ENCODE peak calls at places on chromosomes 4 and X, in six cellular contexts. O, G, J, B, K and W are unnamed samples.
A peak's percentile ranks its signal among the peaks of the same experiment; 100 is the strongest.

GRCh38 chr4:140158234-140159030 is 4.4 kb upstream of the MAML3 start:
- DNase-seq in K (no peak), O (peak; percentile 86), G (no peak), B (peak; percentile 60), J (peak; percentile 34), W (peak; percentile 13)

GRCh38 chr4:58514299-58514698 is 1404.1 kb upstream of the IGFBP7 start:
- DNase-seq in B (no peak), J (no peak), G (no peak), O (no peak), K (no peak), W (no peak)

GRCh38 chr4:113695328-113696169 is 66.0 kb downstream of the CAMK2D start:
- DNase-seq in K (no peak), O (no peak), B (no peak), J (peak; percentile 46), G (no peak), W (peak; percentile 31)

GRCh38 chr4:155509619-155510018 is 132.9 kb upstream of the MAP9 start:
- DNase-seq in O (no peak), K (no peak), B (peak; percentile 2), J (peak; percentile 24), G (no peak), W (no peak)

GRCh38 chr4:13866881-13867280 is 239.4 kb upstream of the BOD1L1 start:
- DNase-seq in O (no peak), K (no peak), B (peak; percentile 33), J (no peak), G (no peak), W (no peak)

GRCh38 chr4:127162741-127163140 is 470.0 kb upstream of the INTU start:
- DNase-seq in B (peak; percentile 92), J (peak; percentile 24), G (peak; percentile 45), O (no peak), K (no peak), W (peak; percentile 94)

GRCh38 chr4:49516796-49517195 is 530.7 kb downstream of the CWH43 start:
- DNase-seq in B (no peak), O (no peak), J (no peak), K (no peak), G (no peak), W (no peak)

GRCh38 chrX:71870337-71871098 is 40.1 kb upstream of the NHSL2 start:
- DNase-seq in B (no peak), J (peak; percentile 6), K (peak; percentile 13), G (no peak), O (peak; percentile 2), W (no peak)